ENCODE peak calls at places on chromosome 7, in five cellular contexts. One of them, this sample, is unnamed.

GRCh38 chr7:1593091-1593866 is 23.4 kb upstream of the PSMG3 start:
- DNase-seq in suprapubic skin: no peak
- DNase-seq in NB4: peak; percentile 63
- DNase-seq in transverse colon: no peak
- DNase-seq in prostate gland: no peak
- DNase-seq in this sample: no peak

GRCh38 chr7:101936612-101937231 is 119.3 kb downstream of the CUX1 start:
- DNase-seq in suprapubic skin: no peak
- DNase-seq in NB4: no peak
- DNase-seq in transverse colon: peak; percentile 71
- DNase-seq in prostate gland: peak; percentile 45
- DNase-seq in this sample: peak; percentile 60

GRCh38 chr7:127792528-127793342 is 140.7 kb downstream of the SND1 start:
- DNase-seq in suprapubic skin: no peak
- DNase-seq in NB4: peak; percentile 61
- DNase-seq in transverse colon: peak; percentile 20
- DNase-seq in prostate gland: no peak
- DNase-seq in this sample: no peak

GRCh38 chr7:55534916-55535636 is 37.2 kb downstream of the VOPP1 start:
- DNase-seq in suprapubic skin: no peak
- DNase-seq in NB4: peak; percentile 23
- DNase-seq in transverse colon: no peak
- DNase-seq in prostate gland: no peak
- DNase-seq in this sample: no peak

GRCh38 chr7:117274951-117275350 is 47.9 kb downstream of the WNT2 start:
- DNase-seq in suprapubic skin: no peak
- DNase-seq in NB4: no peak
- DNase-seq in transverse colon: no peak
- DNase-seq in prostate gland: no peak
- DNase-seq in this sample: no peak

GRCh38 chr7:27199820-27200760 is at the start of gene HOXA13:
- DNase-seq in suprapubic skin: peak; percentile 77
- DNase-seq in NB4: peak; percentile 97
- DNase-seq in transverse colon: peak; percentile 88
- DNase-seq in prostate gland: peak; percentile 91
- DNase-seq in this sample: no peak

GRCh38 chr7:149229526-149229925 is 9.9 kb upstream of the ZNF212 start:
- DNase-seq in suprapubic skin: no peak
- DNase-seq in NB4: peak; percentile 57
- DNase-seq in transverse colon: no peak
- DNase-seq in prostate gland: no peak
- DNase-seq in this sample: no peak

GRCh38 chr7:34298492-34298891 is 359.5 kb upstream of the NPSR1 start:
- DNase-seq in suprapubic skin: no peak
- DNase-seq in NB4: no peak
- DNase-seq in transverse colon: no peak
- DNase-seq in prostate gland: no peak
- DNase-seq in this sample: no peak

GRCh38 chr7:125074141-125074540 is 144.5 kb upstream of the POT1 start:
- DNase-seq in suprapubic skin: no peak
- DNase-seq in NB4: no peak
- DNase-seq in transverse colon: no peak
- DNase-seq in prostate gland: no peak
- DNase-seq in this sample: no peak

GRCh38 chr7:158312789-158313188 is 274.8 kb downstream of the PTPRN2 start:
- DNase-seq in suprapubic skin: no peak
- DNase-seq in NB4: no peak
- DNase-seq in transverse colon: no peak
- DNase-seq in prostate gland: no peak
- DNase-seq in this sample: no peak

GRCh38 chr7:4707134-4707651 is 25.1 kb downstream of the FOXK1 start:
- DNase-seq in suprapubic skin: no peak
- DNase-seq in NB4: no peak
- DNase-seq in transverse colon: no peak
- DNase-seq in prostate gland: no peak
- DNase-seq in this sample: peak; percentile 47

GRCh38 chr7:4707980-4708411 is 25.9 kb downstream of the FOXK1 start:
- DNase-seq in suprapubic skin: no peak
- DNase-seq in NB4: no peak
- DNase-seq in transverse colon: no peak
- DNase-seq in prostate gland: no peak
- DNase-seq in this sample: no peak

GRCh38 chr7:4709187-4709586 is 27.1 kb downstream of the FOXK1 start:
- DNase-seq in suprapubic skin: no peak
- DNase-seq in NB4: no peak
- DNase-seq in transverse colon: no peak
- DNase-seq in prostate gland: no peak
- DNase-seq in this sample: no peak

GRCh38 chr7:4703532-4703931 is 21.4 kb downstream of the FOXK1 start:
- DNase-seq in suprapubic skin: no peak
- DNase-seq in NB4: no peak
- DNase-seq in transverse colon: no peak
- DNase-seq in prostate gland: no peak
- DNase-seq in this sample: no peak

DNA sequence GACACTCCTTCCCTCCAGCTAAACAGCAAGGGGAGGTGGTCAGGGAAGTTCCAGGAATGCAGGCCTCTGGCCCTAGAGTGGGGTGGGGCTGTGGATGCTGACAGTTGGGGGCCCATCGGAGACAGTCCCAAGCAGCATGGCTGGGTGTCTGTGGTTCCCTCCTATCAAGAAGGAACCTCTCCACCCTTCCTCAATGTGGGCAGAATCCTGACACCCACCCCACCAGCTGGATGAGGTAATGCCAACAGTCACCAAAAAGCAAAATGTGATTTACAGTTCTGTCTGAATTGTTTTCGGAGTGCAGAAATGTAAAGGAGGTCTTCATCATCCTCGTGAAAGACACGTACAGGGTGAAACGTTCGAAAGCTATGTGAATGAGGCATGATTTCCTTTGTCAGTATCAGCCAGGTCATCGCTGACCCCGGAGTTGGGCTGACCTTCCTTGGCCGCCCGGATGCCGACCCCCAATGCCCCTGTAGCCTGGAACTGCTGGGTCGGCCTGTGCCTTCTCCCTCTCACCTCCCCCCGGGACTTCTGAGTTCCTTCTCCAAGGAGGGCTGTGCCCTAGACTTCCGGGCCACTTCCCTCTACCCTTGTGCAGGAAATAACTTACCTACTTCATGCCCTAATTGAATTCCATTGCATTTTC is 24.4 kb downstream of the FOXK1 start:
- DNase-seq in suprapubic skin: no peak
- DNase-seq in NB4: peak; percentile 31
- DNase-seq in transverse colon: no peak
- DNase-seq in prostate gland: no peak
- DNase-seq in this sample: no peak
- TF ChIP-seq POLR2A in suprapubic skin: no peak
- TF ChIP-seq POLR2A in NB4: no peak
- TF ChIP-seq POLR2A in transverse colon: no peak
- TF ChIP-seq POLR2A in prostate gland: no peak
- TF ChIP-seq POLR2A in this sample: no peak

GRCh38 chr7:100566018-100566531 is 7.6 kb downstream of the SAP25 start:
- DNase-seq in suprapubic skin: no peak
- DNase-seq in NB4: no peak
- DNase-seq in transverse colon: no peak
- DNase-seq in prostate gland: no peak
- DNase-seq in this sample: no peak

GRCh38 chr7:100568176-100568935 is 5.3 kb downstream of the SAP25 start:
- DNase-seq in suprapubic skin: no peak
- DNase-seq in NB4: no peak
- DNase-seq in transverse colon: peak; percentile 53
- DNase-seq in prostate gland: no peak
- DNase-seq in this sample: peak; percentile 26

GRCh38 chr7:100567751-100568175 is 5.9 kb downstream of the SAP25 start:
- DNase-seq in suprapubic skin: no peak
- DNase-seq in NB4: peak; percentile 52
- DNase-seq in transverse colon: no peak
- DNase-seq in prostate gland: no peak
- DNase-seq in this sample: no peak

GRCh38 chr7:100568936-100569844 is 4.5 kb downstream of the SAP25 start:
- DNase-seq in suprapubic skin: no peak
- DNase-seq in NB4: peak; percentile 92
- DNase-seq in transverse colon: peak; percentile 74
- DNase-seq in prostate gland: peak; percentile 34
- DNase-seq in this sample: peak; percentile 70

DNA sequence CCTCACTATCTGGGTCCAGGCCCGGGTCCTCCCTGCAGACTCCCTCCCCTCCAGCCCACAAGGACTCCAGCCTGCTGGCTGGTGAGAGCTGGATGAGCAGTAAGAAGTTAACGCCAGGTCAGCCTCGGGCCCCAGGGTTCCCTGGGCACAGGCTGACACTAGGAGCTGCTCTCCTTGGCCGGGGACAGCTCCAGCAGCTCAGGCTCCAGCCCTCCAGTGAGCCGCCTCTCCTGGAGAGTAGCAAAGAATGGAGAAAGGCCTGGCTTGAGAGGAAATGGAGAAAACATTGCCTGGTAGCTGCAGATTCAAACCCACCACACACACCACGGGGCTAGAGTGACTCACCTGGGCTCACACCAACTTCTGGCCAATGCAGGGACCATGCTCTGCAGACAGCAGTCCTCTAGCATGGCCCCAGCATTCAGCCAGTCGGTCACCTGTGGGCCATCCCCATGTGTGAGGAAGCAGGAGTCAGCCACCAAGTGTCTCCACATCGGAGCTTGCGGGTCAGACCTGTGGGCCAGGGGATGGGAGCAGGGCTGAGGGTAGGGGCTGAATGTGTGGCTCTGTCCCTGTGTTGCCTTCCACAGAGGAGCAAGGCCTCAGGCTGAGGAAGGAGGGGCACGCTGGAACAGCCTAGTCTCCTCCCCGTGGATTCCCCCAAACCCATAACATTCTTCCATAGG is 6.5 kb downstream of the SAP25 start:
- DNase-seq in suprapubic skin: no peak
- DNase-seq in NB4: no peak
- DNase-seq in transverse colon: no peak
- DNase-seq in prostate gland: no peak
- DNase-seq in this sample: peak; percentile 22
- TF ChIP-seq POLR2A in suprapubic skin: no peak
- TF ChIP-seq POLR2A in NB4: no peak
- TF ChIP-seq POLR2A in transverse colon: no peak
- TF ChIP-seq POLR2A in prostate gland: no peak
- TF ChIP-seq POLR2A in this sample: no peak

GRCh38 chr7:150373049-150373801 is 4.6 kb downstream of the REPIN1 start:
- DNase-seq in suprapubic skin: no peak
- DNase-seq in NB4: peak; percentile 12
- DNase-seq in transverse colon: peak; percentile 66
- DNase-seq in prostate gland: peak; percentile 81
- DNase-seq in this sample: no peak
- TF ChIP-seq POLR2A in suprapubic skin: no peak
- TF ChIP-seq POLR2A in NB4: no peak
- TF ChIP-seq POLR2A in transverse colon: peak; percentile 9
- TF ChIP-seq POLR2A in prostate gland: no peak
- TF ChIP-seq POLR2A in this sample: no peak

GRCh38 chr7:128830231-128831177 is at the start of gene FLNC:
- DNase-seq in suprapubic skin: no peak
- DNase-seq in NB4: peak; percentile 51
- DNase-seq in transverse colon: peak; percentile 43
- DNase-seq in prostate gland: no peak
- DNase-seq in this sample: peak; percentile 75
- TF ChIP-seq POLR2A in suprapubic skin: no peak
- TF ChIP-seq POLR2A in NB4: no peak
- TF ChIP-seq POLR2A in transverse colon: peak; percentile 55
- TF ChIP-seq POLR2A in prostate gland: no peak
- TF ChIP-seq POLR2A in this sample: peak; percentile 65

DNA sequence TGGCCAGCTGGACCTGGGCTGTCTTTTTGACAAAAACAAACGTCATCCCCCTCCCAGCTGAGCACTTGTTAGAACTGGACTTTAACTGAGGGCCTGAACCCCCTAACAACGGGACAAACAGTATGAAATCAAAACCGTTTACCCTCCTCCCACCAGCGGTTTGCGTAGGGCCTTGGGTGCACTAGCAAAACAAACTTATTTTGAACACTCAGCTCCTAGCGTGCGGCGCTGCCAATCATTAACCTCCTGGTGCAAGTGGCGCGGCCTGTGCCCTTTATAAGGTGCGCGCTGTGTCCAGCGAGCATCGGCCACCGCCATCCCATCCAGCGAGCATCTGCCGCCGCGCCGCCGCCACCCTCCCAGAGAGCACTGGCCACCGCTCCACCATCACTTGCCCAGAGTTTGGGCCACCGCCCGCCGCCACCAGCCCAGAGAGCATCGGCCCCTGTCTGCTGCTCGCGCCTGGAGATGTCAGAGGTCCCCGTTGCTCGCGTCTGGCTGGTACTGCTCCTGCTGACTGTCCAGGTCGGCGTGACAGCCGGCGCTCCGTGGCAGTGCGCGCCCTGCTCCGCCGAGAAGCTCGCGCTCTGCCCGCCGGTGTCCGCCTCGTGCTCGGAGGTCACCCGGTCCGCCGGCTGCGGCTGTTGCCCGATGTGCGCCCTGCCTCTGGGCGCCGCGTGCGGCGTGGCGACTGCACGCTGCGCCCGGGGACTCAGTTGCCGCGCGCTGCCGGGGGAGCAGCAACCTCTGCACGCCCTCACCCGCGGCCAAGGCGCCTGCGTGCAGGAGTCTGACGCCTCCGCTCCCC is at the start of gene IGFBP1:
- DNase-seq in suprapubic skin: no peak
- DNase-seq in NB4: no peak
- DNase-seq in transverse colon: no peak
- DNase-seq in prostate gland: no peak
- DNase-seq in this sample: no peak
- TF ChIP-seq POLR2A in suprapubic skin: no peak
- TF ChIP-seq POLR2A in NB4: no peak
- TF ChIP-seq POLR2A in transverse colon: no peak
- TF ChIP-seq POLR2A in prostate gland: no peak
- TF ChIP-seq POLR2A in this sample: no peak

GRCh38 chr7:39951156-39951942 is 1.3 kb downstream of the CDK13 start:
- DNase-seq in suprapubic skin: peak; percentile 82
- DNase-seq in NB4: peak; percentile 93
- DNase-seq in transverse colon: peak; percentile 67
- DNase-seq in prostate gland: peak; percentile 59
- DNase-seq in this sample: peak; percentile 44
- TF ChIP-seq POLR2A in suprapubic skin: no peak
- TF ChIP-seq POLR2A in NB4: no peak
- TF ChIP-seq POLR2A in transverse colon: peak; percentile 47
- TF ChIP-seq POLR2A in prostate gland: peak; percentile 14
- TF ChIP-seq POLR2A in this sample: no peak

GRCh38 chr7:138001529-138002095 is at the start of gene CREB3L2:
- DNase-seq in suprapubic skin: peak; percentile 90
- DNase-seq in NB4: peak; percentile 89
- DNase-seq in transverse colon: peak; percentile 68
- DNase-seq in prostate gland: peak; percentile 35
- DNase-seq in this sample: no peak
- TF ChIP-seq POLR2A in suprapubic skin: peak; percentile 71
- TF ChIP-seq POLR2A in NB4: no peak
- TF ChIP-seq POLR2A in transverse colon: peak; percentile 79
- TF ChIP-seq POLR2A in prostate gland: peak; percentile 83
- TF ChIP-seq POLR2A in this sample: peak; percentile 92